ENCODE peak calls at places on chromosomes 6 and 20, in six cellular contexts. Y, N, V, M, L and A are unnamed samples.

GRCh38 chr6:143149771-143150170 is 89.1 kb downstream of the AIG1 start:
- DNase-seq in Y (no peak), N (no peak), V (no peak), M (no peak), L (no peak), A (no peak)

GRCh38 chr6:76876922-76877553 is 586.3 kb downstream of the HTR1B start:
- DNase-seq in Y (no peak), N (peak; percentile 83), V (no peak), M (no peak), L (no peak), A (no peak)

GRCh38 chr20:61543931-61544745 is 292.1 kb downstream of the CDH4 start:
- DNase-seq in Y (no peak), N (no peak), V (no peak), M (no peak), L (no peak), A (no peak)

GRCh38 chr6:111552241-111552744 is 53.4 kb downstream of the TRAF3IP2 start:
- DNase-seq in Y (no peak), N (peak; percentile 83), V (no peak), M (peak; percentile 92), L (peak; percentile 74), A (no peak)

GRCh38 chr6:158850807-158851115 is 31.6 kb upstream of the EZR start:
- DNase-seq in Y (no peak), N (no peak), V (no peak), M (no peak), L (no peak), A (no peak)

GRCh38 chr20:63183422-63184146 is 32.3 kb downstream of the YTHDF1 start:
- DNase-seq in Y (peak; percentile 83), N (peak; percentile 57), V (peak; percentile 66), M (peak; percentile 18), L (peak; percentile 51), A (peak; percentile 12)

GRCh38 chr6:121951918-121952379 is 447.5 kb upstream of the HSF2 start:
- DNase-seq in Y (peak; percentile 47), N (peak; percentile 31), V (no peak), M (no peak), L (no peak), A (no peak)

GRCh38 chr6:83183082-83183828 is 9.8 kb downstream of the PGM3 start:
- DNase-seq in Y (no peak), N (no peak), V (no peak), M (no peak), L (no peak), A (no peak)

GRCh38 chr6:130434174-130434873 is 68.5 kb downstream of the TMEM200A start:
- DNase-seq in Y (no peak), N (no peak), V (no peak), M (no peak), L (no peak), A (no peak)

GRCh38 chr6:42190784-42191183 is 4.0 kb downstream of the GUCA1B start:
- DNase-seq in Y (no peak), N (no peak), V (no peak), M (no peak), L (no peak), A (no peak)

GRCh38 chr6:42197574-42198362 is 3.0 kb upstream of the GUCA1B start:
- DNase-seq in Y (no peak), N (no peak), V (no peak), M (no peak), L (no peak), A (no peak)

GRCh38 chr6:42195415-42195814 is 659 bp upstream of the GUCA1B start:
- DNase-seq in Y (no peak), N (no peak), V (no peak), M (no peak), L (no peak), A (no peak)

GRCh38 chr6:42194056-42194455 is 700 bp downstream of the GUCA1B start:
- DNase-seq in Y (no peak), N (no peak), V (no peak), M (no peak), L (no peak), A (no peak)

GRCh38 chr6:42193491-42193894 is 1.3 kb downstream of the GUCA1B start:
- DNase-seq in Y (no peak), N (no peak), V (no peak), M (no peak), L (no peak), A (no peak)
- H3K4me3 ChIP-seq in Y (no peak overlapping the region), N (no peak overlapping the region), V (no peak overlapping the region), M (no peak overlapping the region), L (no peak overlapping the region), A (no peak overlapping the region)

GRCh38 chr6:107496041-107496440 is 6.1 kb downstream of the SOBP start:
- DNase-seq in Y (no peak), N (no peak), V (no peak), M (no peak), L (no peak), A (no peak)
- H3K27me3 ChIP-seq in Y (no peaks in the 10 kb centered on the region), N (no peaks in the 10 kb centered on the region), V (no peaks in the 10 kb centered on the region), M (no peaks in the 10 kb centered on the region), L (no peaks in the 10 kb centered on the region), A (peaks cover 7% of the 10 kb centered on the region)

DNA sequence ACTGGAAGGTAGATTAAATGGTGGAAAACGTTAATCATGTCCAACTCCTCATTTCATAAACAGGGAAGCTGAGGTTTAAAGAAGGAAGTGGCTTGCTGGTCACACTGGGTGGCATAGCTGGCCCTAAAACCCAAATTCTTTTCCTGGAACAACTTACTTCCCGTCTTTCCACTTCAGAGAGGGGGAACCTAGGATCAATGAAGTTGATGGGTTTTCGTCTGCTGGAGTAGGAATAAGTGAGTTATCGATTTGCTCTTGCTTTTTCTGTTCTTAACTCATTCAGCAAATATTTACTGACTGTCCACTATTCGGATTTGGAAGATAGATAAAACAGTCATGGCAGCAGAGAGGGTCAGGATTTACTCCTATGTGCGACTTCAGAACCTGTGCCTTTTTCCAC is 1.2 kb upstream of the SYS1 start:
- DNase-seq in Y (no peak), N (no peak), V (no peak), M (no peak), L (no peak), A (no peak)
- H3K4me1 ChIP-seq in Y (peaks cover 14% of the 10 kb centered on the region), N (peaks cover 66% of the 10 kb centered on the region), V (peaks cover 3% of the 10 kb centered on the region), M (peaks cover 39% of the 10 kb centered on the region), L (peaks cover 14% of the 10 kb centered on the region), A (peaks cover 16% of the 10 kb centered on the region)

GRCh38 chr20:18359854-18360253 is 71.5 kb downstream of the ZNF133 start:
- DNase-seq in Y (no peak), N (no peak), V (no peak), M (no peak), L (no peak), A (no peak)

GRCh38 chr20:18362916-18363315 is 74.6 kb downstream of the ZNF133 start:
- DNase-seq in Y (no peak), N (no peak), V (no peak), M (no peak), L (no peak), A (no peak)

GRCh38 chr20:18361678-18362077 is 73.4 kb downstream of the ZNF133 start:
- DNase-seq in Y (no peak), N (no peak), V (no peak), M (no peak), L (no peak), A (no peak)

GRCh38 chr20:18363708-18364107 is 75.4 kb downstream of the ZNF133 start:
- DNase-seq in Y (no peak), N (no peak), V (no peak), M (no peak), L (no peak), A (no peak)

GRCh38 chr20:18360601-18361000 is 72.3 kb downstream of the ZNF133 start:
- DNase-seq in Y (no peak), N (no peak), V (no peak), M (no peak), L (no peak), A (no peak)
- H3K4me3 ChIP-seq in Y (no peak overlapping the region), N (no peak overlapping the region), V (no peak overlapping the region), M (no peak overlapping the region), L (no peak overlapping the region), A (no peak overlapping the region)

GRCh38 chr20:64216036-64216435 is 39.5 kb upstream of the PCMTD2 start:
- DNase-seq in Y (no peak), N (peak; percentile 59), V (no peak), M (no peak), L (peak; percentile 35), A (no peak)
- H3K27me3 ChIP-seq in Y (no peaks in the 10 kb centered on the region), N (no peaks in the 10 kb centered on the region), V (no peaks in the 10 kb centered on the region), M (no peaks in the 10 kb centered on the region), L (no peaks in the 10 kb centered on the region), A (no peaks in the 10 kb centered on the region)

GRCh38 chr20:10634683-10635411 is 39.0 kb downstream of the JAG1 start:
- DNase-seq in Y (no peak), N (no peak), V (no peak), M (no peak), L (no peak), A (no peak)

GRCh38 chr20:10632681-10633509 is 40.9 kb downstream of the JAG1 start:
- DNase-seq in Y (no peak), N (no peak), V (no peak), M (no peak), L (no peak), A (no peak)

GRCh38 chr20:10634190-10634589 is 39.6 kb downstream of the JAG1 start:
- DNase-seq in Y (no peak), N (no peak), V (no peak), M (no peak), L (no peak), A (no peak)

GRCh38 chr20:10635476-10636208 is 38.2 kb downstream of the JAG1 start:
- DNase-seq in Y (no peak), N (no peak), V (no peak), M (no peak), L (no peak), A (no peak)

GRCh38 chr20:10633708-10634107 is 40.1 kb downstream of the JAG1 start:
- DNase-seq in Y (no peak), N (no peak), V (no peak), M (no peak), L (no peak), A (no peak)
- H3K4me1 ChIP-seq in Y (no peaks in the 10 kb centered on the region), N (peaks cover 18% of the 10 kb centered on the region), V (no peaks in the 10 kb centered on the region), M (peaks cover 20% of the 10 kb centered on the region), L (peaks cover 15% of the 10 kb centered on the region), A (no peaks in the 10 kb centered on the region)

GRCh38 chr6:138483911-138484731 is 15.2 kb downstream of the NHSL1 start:
- DNase-seq in Y (no peak), N (no peak), V (no peak), M (no peak), L (no peak), A (no peak)

GRCh38 chr6:138486249-138487121 is 12.8 kb downstream of the NHSL1 start:
- DNase-seq in Y (no peak), N (no peak), V (no peak), M (no peak), L (no peak), A (no peak)

GRCh38 chr6:138485005-138485545 is 14.2 kb downstream of the NHSL1 start:
- DNase-seq in Y (no peak), N (no peak), V (no peak), M (no peak), L (no peak), A (no peak)

GRCh38 chr6:138487122-138487604 is 12.1 kb downstream of the NHSL1 start:
- DNase-seq in Y (no peak), N (no peak), V (no peak), M (no peak), L (no peak), A (no peak)

GRCh38 chr6:138485586-138486248 is 13.6 kb downstream of the NHSL1 start:
- DNase-seq in Y (no peak), N (no peak), V (no peak), M (no peak), L (peak; percentile 47), A (no peak)
- H3K4me3 ChIP-seq in Y (no peak overlapping the region), N (no peak overlapping the region), V (no peak overlapping the region), M (no peak overlapping the region), L (no peak overlapping the region), A (no peak overlapping the region)